ENCODE peak calls at places on chromosomes 13 and 19, in five cellular contexts. Q is aorta, J is GM23248, Y is suprapubic skin, B is uterus. H is an unnamed sample. For H3K9me3 and H3K27me3, the result is how much of the 10 kb centered on the place peaks cover.

GRCh38 chr13:73060251-73061160 is 1.7 kb downstream of the KLF5 start:
- DNase-seq in Q (peak), J (peak), Y (no peak), B (peak), H (peak)

GRCh38 chr19:48443262-48443661 is 2.5 kb upstream of the GRWD1 start:
- DNase-seq in Q (no peak), J (peak), Y (no peak), B (no peak), H (no peak)

GRCh38 chr19:14102756-14103155 is 12.2 kb upstream of the SAMD1 start:
- DNase-seq in Q (no peak), J (no peak), Y (no peak), B (no peak), H (no peak)

GRCh38 chr13:34430294-34430693 is 511.8 kb upstream of the NBEA start:
- DNase-seq in Q (no peak), J (peak), Y (no peak), B (no peak), H (no peak)

GRCh38 chr19:47641891-47642485 is 33.1 kb downstream of the BICRA start:
- DNase-seq in Q (no peak), J (no peak), Y (no peak), B (no peak), H (no peak)

GRCh38 chr13:36356058-36356457 is 9.9 kb upstream of the SPART start:
- DNase-seq in Q (no peak), J (no peak), Y (no peak), B (no peak), H (no peak)

GRCh38 chr13:41937388-41937787 is 23.5 kb downstream of the VWA8 start:
- DNase-seq in Q (no peak), J (no peak), Y (no peak), B (no peak), H (no peak)

GRCh38 chr13:96091164-96091931 is 1.4 kb downstream of the HS6ST3 start:
- DNase-seq in Q (no peak), J (peak), Y (peak), B (peak), H (peak)

GRCh38 chr13:89751537-89751936 is 1596.0 kb upstream of the MIR17HG start:
- DNase-seq in Q (no peak), J (no peak), Y (no peak), B (no peak), H (no peak)

DNA sequence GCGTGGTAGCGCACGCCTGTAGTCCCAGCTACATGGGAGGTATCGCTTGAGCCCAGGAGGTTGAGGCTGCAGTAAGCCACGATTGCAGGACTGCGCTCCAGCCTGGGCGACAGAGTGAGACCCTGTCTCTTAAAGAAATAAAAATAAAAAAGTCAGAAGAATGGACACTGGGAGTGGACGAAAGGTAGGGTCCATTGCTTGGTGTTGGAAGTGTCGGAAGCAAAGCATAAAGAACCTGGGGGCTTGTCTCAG is 392 bp upstream of the ARHGAP33 start:
- DNase-seq in Q (no peak), J (no peak), Y (no peak), B (no peak), H (no peak)
- H3K4me3 ChIP-seq in Q (no peak), J (peak), Y (peak), B (peak), H (peak)

GRCh38 chr13:24027494-24027893 is 130.2 kb upstream of the C1QTNF9B start:
- DNase-seq in Q (no peak), J (no peak), Y (no peak), B (no peak), H (no peak)
- H3K9me3 ChIP-seq in Q (under half), J (under half), Y (under half), B (under half), H (under half)

DNA sequence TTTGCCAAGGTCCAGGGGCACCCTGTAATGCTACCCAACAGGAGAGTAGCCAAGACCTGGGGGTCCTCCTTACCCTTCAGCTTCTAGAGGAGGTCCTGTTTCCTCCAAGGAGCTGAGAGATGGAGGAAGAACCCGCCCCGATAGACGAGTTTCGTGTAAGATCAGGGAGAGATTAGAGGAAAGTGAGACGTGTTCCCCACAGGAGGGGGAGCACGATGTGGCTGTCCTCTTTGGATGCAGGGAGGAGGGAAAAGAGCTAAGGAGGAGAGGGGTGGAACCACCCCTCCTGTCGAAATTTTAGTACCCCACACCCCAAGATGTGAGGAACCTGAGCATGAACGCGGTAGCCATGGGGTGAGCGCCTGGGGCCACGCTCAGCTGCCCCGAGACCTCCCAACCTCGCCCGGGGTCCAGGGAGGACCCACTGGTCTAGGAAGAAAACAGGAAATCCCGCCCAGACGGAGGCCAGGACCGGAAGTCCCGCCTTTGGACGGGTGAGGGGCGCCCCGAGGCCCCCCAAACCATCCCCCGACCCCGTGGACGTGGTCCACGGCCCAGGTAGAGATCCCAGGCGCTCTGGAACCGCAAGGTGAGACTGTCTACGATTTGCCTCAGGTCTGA is 1.2 kb downstream of the AKT1S1 start:
- DNase-seq in Q (peak), J (peak), Y (no peak), B (peak), H (peak)
- H3K27me3 ChIP-seq in Q (under half), J (under half), Y (under half), B (under half), H (under half)

GRCh38 chr19:45878043-45878794 is 7.7 kb downstream of the IRF2BP1 start:
- DNase-seq in Q (no peak), J (no peak), Y (no peak), B (no peak), H (no peak)

GRCh38 chr19:45876161-45876410 is 9.9 kb downstream of the IRF2BP1 start:
- DNase-seq in Q (no peak), J (peak), Y (no peak), B (no peak), H (no peak)

GRCh38 chr19:45879055-45879454 is 6.9 kb downstream of the IRF2BP1 start:
- DNase-seq in Q (no peak), J (no peak), Y (no peak), B (no peak), H (no peak)

GRCh38 chr19:45874620-45874966 is 10.5 kb downstream of the FOXA3 start:
- DNase-seq in Q (no peak), J (no peak), Y (no peak), B (no peak), H (no peak)

DNA sequence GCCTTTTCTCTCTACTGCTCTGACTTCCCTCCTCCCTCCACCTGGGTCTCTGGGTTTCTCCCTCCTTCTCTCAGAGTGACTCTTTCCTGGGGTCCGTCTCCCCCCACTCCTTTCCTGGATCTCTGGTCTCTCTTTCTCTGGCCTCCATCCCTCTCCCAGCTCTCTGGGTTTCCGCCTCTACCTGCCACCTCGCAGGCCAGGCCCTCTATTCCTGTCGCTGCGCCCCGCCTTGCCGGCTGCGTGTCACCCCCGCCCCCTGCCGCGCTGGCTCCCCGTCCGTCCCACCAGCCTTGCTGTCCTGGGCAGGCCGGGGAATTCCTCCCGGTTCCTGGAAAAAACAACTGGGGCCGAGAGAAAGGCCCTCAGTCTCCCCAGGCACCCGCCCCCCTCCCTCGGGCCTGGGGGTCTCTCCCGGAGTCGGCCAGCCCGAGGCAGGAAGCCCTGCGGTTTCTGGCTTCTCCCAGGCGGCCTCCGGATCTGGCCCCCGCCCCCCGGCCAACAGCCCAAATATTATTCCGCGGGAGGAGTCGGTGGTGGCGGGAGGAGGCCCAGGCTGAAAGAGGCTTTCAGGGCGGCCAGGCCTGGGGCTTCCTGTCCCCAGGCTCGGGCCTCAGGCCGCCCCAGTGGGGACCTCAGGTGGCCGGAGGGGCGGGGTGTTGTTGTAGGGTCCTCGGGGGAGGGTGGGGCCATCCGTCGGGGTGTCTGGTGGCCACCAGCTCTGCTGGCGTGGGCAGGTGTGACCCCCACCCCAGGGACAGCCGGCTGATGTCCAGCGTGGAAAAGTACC is 9.3 kb downstream of the IRF2BP1 start:
- DNase-seq in Q (peak), J (peak), Y (no peak), B (no peak), H (no peak)
- H3K4me3 ChIP-seq in Q (no peak), J (no peak), Y (peak), B (no peak), H (no peak)

GRCh38 chr13:75934889-75935288 is 298.8 kb downstream of the LMO7 start:
- DNase-seq in Q (no peak), J (peak), Y (no peak), B (no peak), H (no peak)

GRCh38 chr13:75931116-75931515 is 295.0 kb downstream of the LMO7 start:
- DNase-seq in Q (no peak), J (no peak), Y (no peak), B (no peak), H (no peak)

GRCh38 chr13:75935805-75936204 is 299.7 kb downstream of the LMO7 start:
- DNase-seq in Q (no peak), J (no peak), Y (no peak), B (no peak), H (no peak)

GRCh38 chr13:75938811-75939525 is 302.8 kb downstream of the LMO7 start:
- DNase-seq in Q (no peak), J (peak), Y (no peak), B (no peak), H (no peak)

GRCh38 chr13:75936791-75937190 is 300.7 kb downstream of the LMO7 start:
- DNase-seq in Q (no peak), J (no peak), Y (no peak), B (no peak), H (no peak)
- H3K9me3 ChIP-seq in Q (under half), J (under half), Y (under half), B (under half), H (under half)

DNA sequence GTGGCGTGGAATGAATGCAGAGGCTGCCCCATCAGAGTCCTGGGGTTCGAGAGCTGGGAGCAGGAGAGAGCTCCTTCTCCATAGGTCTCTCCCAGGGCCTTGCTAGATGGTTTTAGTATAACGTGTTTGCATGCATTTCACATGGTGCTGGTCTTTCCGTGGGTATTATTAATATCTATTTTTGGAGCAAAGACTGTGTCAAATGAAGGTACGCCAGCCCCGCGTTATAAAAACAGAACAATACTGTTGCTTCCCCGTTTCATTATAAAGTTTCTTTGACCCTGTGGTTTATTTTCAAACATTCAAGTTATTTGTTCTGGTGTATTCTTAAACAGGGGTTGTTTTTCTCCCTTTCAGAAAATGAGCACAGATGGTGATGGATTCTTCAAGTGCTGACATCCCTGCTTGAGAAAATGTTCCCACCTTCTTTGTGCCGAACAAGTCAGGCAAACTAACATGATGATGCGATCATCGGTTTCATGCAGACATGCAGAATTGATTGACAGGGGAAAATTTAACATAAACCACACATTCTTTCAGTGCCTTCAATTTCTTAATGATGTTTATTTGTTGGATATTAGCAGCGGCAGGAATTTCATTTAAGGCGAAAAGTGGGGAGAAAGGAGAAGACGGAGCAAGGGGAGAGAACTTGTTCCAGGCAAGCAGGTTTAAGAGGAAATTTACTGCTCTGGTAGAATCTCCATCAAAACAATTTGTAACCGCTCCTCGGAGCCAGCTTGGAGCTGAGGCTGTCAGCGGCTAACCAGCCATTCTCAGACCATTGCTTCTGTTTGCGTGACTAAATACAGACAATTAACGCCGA is 62.0 kb upstream of the ZNF536 start:
- DNase-seq in Q (no peak), J (no peak), Y (no peak), B (no peak), H (no peak)
- H3K27me3 ChIP-seq in Q (under half), J (under half), Y (under half), B (under half), H (under half)

DNA sequence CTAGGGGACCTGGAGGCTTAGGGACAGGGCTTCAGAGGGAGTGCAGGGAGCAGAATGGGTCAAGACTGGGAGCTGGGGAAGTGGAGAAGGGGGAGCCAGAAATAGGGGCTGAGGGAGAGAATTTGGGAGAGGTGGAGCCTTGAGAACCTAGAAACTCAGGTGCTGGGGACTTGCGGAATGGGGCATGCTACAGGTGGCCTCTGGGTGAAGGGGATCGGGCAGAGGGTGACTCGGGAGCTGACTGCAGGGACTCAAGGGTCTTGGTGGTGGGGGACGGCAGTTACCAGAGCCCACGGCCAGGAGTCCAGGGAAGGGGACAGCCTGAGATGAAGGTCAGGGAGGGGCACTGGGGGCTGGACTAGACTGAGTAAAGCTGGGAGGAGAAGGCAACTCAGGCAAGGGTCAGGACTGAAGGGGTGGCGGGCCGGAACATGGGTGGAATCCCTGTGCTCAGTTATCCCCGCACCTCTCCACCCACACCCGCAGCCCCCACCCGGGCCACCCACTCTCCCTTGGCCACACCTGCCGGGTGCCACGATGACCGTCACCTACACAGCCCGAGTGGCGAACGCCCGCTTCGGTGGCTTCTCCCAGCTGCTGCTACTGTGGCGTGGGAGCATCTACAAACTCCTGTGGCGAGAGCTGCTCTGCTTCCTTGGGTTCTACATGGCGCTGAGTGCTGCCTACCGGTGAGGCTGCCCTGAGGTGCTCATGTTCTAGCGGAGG is 628 bp downstream of the BEST2 start:
- DNase-seq in Q (no peak), J (no peak), Y (no peak), B (no peak), H (no peak)
- H3K4me3 ChIP-seq in Q (no peak), J (no peak), Y (no peak), B (no peak), H (no peak)